ENCODE peak calls at places on chromosomes 11 and 22, in eight cellular contexts. I is sigmoid colon, B is stomach, K is transverse colon, L is SJSA1, E is neuronal stem cell, N is HCT116, Q is heart left ventricle. U is an unnamed sample.

GRCh38 chr22:25878933-25879332 is 136.9 kb downstream of the MYO18B start:
- DNase-seq in I (no peak), B (no peak), K (no peak), L (no peak), E (no peak), N (no peak), Q (no peak), U (no peak)

GRCh38 chr22:43385770-43386641 is 25.8 kb upstream of the MPPED1 start:
- DNase-seq in I (peak; percentile 84), B (peak; percentile 81), K (peak; percentile 72), L (peak; percentile 48), E (peak; percentile 77), N (peak; percentile 32), Q (peak; percentile 82), U (peak; percentile 59)

GRCh38 chr11:10931761-10932700 is 74.2 kb upstream of the ZBED5 start:
- DNase-seq in I (no peak), B (no peak), K (peak; percentile 36), L (no peak), E (peak; percentile 43), N (no peak), Q (no peak), U (peak; percentile 26)

GRCh38 chr11:19978668-19979518 is 181.4 kb downstream of the DBX1 start:
- DNase-seq in I (peak; percentile 64), B (no peak), K (no peak), L (peak; percentile 68), E (no peak), N (peak; percentile 65), Q (no peak), U (peak; percentile 70)

GRCh38 chr11:47393163-47394049 is 15.0 kb upstream of the SLC39A13 start:
- DNase-seq in I (peak; percentile 78), B (no peak), K (no peak), L (no peak), E (no peak), N (no peak), Q (peak; percentile 73), U (peak; percentile 59)

GRCh38 chr11:20351870-20352269 is 11.6 kb upstream of the HTATIP2 start:
- DNase-seq in I (no peak), B (no peak), K (no peak), L (no peak), E (no peak), N (no peak), Q (no peak), U (no peak)

GRCh38 chr11:62497132-62497915 is 49.3 kb downstream of the AHNAK start:
- DNase-seq in I (no peak), B (peak; percentile 28), K (peak; percentile 62), L (peak; percentile 69), E (no peak), N (peak; percentile 74), Q (no peak), U (peak; percentile 35)

GRCh38 chr11:33452806-33453205 is 195.6 kb downstream of the HIPK3 start:
- DNase-seq in I (no peak), B (no peak), K (no peak), L (no peak), E (no peak), N (no peak), Q (no peak), U (peak; percentile 64)

GRCh38 chr11:2266586-2267305 is 3.6 kb downstream of the ASCL2 start:
- DNase-seq in I (no peak), B (no peak), K (no peak), L (no peak), E (no peak), N (no peak), Q (no peak), U (no peak)

GRCh38 chr11:61332266-61332822 is 561 bp downstream of the DDB1 start:
- DNase-seq in I (no peak), B (no peak), K (no peak), L (peak; percentile 58), E (no peak), N (no peak), Q (no peak), U (no peak)

GRCh38 chr11:128481135-128481534 is 106.2 kb downstream of the ETS1 start:
- DNase-seq in I (no peak), B (no peak), K (no peak), L (no peak), E (no peak), N (no peak), Q (no peak), U (no peak)

GRCh38 chr11:77101043-77101537 is 1.6 kb upstream of the OMP start:
- DNase-seq in I (no peak), B (no peak), K (no peak), L (no peak), E (no peak), N (no peak), Q (peak; percentile 11), U (no peak)

GRCh38 chr11:133922078-133922870 is 34.5 kb downstream of the IGSF9B start:
- DNase-seq in I (no peak), B (no peak), K (no peak), L (no peak), E (no peak), N (no peak), Q (no peak), U (no peak)

GRCh38 chr11:18548001-18548400 is 21.3 kb upstream of the TSG101 start:
- DNase-seq in I (no peak), B (no peak), K (peak; percentile 11), L (no peak), E (no peak), N (no peak), Q (no peak), U (no peak)

DNA sequence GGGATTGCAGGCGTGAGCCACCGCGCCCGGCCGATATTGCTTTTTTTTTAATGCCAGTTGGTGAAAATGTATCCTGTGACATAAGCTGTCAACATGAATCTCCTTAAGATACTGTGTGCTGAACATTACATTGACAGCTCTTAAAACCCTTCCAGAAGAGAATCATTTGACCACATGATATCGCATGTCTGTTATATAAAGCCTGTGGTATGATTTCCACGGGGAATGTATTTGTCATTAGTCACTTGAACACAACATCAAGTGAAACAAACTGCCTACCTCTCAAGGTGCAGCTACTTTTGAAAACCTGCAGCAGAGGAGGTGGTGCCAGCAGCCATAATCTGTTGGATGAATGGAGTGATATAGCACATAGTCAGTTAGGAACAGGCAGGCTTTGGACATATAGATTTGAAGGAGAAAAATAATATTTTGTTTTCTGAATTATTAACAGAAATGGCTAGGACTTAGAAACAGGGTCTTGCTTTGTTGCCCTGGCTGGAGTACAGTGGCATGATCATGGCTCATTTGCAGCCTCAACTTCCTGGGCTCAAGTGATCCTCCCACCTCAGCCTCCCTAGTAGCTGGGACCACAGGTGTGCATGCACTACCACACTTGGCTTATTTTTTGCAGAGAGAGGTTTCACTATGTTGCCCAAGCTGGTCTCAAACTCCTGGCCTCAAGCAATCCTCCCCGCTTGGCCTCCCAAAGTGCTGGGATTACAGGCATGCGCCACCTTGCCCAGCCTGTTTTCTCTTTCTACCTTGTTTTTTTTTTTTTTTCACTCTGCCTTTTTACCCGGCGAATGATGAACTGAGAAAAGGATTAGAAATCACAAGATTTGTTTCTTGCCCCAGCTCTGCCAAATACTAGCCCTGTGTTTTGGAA is 67.3 kb downstream of the BCL2L13 start:
- DNase-seq in I (no peak), B (no peak), K (no peak), L (no peak), E (no peak), N (no peak), Q (no peak), U (no peak)
- H3K4me3 ChIP-seq in I (peak overlapping the region; percentile 47), B (peak overlapping the region; percentile 26), K (peak overlapping the region; percentile 3), L (peak overlapping the region; percentile 26), E (no peak overlapping the region), N (no peak overlapping the region), Q (no peak overlapping the region), U (peak overlapping the region; percentile 26)

GRCh38 chr22:48263431-48263765 is 1500.9 kb downstream of the TBC1D22A start:
- DNase-seq in I (no peak), B (no peak), K (no peak), L (no peak), E (no peak), N (no peak), Q (no peak), U (no peak)
- H3K9me3 ChIP-seq in I (no peaks in the 10 kb centered on the region), B (no peaks in the 10 kb centered on the region), K (no peaks in the 10 kb centered on the region), L (peaks cover 2% of the 10 kb centered on the region), E (no peaks in the 10 kb centered on the region), N (peaks cover 4% of the 10 kb centered on the region), Q (no peaks in the 10 kb centered on the region), U (no peaks in the 10 kb centered on the region)

DNA sequence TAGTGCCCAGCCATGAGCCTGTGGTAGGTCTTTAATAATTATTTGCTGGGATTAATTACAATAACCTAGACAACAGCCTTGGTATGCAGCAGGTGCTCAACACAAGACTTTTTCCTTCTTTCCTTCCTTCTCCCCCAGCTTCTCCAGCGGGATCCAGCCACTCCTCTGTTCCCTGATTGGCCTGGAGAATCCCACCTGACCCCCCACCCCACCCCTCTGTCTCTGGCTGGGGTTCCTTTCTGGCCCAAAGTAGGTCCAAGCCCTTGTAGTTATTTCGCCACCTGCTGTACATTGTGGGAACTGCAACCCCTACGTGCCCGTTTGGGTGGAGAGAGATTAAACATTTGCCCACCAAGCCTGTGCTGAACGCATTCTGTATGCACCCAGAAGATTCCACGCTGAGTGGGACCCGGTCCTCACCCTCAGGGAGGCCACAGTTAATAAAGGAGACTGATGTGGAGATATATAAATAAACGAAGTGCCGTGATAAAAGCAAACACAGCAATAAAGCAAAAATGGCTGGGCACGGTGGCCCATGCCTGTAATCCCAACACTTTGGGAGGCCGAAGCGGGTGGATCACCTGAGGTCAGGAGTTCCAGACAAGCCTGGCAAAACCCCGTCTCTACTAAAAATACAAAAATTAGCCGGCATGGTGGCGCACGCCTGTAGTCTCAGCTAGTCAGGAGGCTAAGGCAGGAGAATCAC is 32.1 kb upstream of the DGKZ start:
- DNase-seq in I (peak; percentile 78), B (peak; percentile 78), K (peak; percentile 72), L (peak; percentile 70), E (peak; percentile 77), N (peak; percentile 86), Q (peak; percentile 75), U (peak; percentile 82)
- H3K36me3 ChIP-seq in I (no peaks in the 10 kb centered on the region), B (peaks cover 90% of the 10 kb centered on the region), K (no peaks in the 10 kb centered on the region), L (peaks cover 98% of the 10 kb centered on the region), E (peaks cover 1% of the 10 kb centered on the region), N (no peaks in the 10 kb centered on the region), Q (peaks cover 48% of the 10 kb centered on the region), U (peaks cover 73% of the 10 kb centered on the region)

GRCh38 chr11:132632641-132633124 is 899.6 kb downstream of the OPCML start:
- DNase-seq in I (no peak), B (no peak), K (no peak), L (peak; percentile 76), E (no peak), N (no peak), Q (no peak), U (peak; percentile 57)
- H3K4me3 ChIP-seq in I (no peak overlapping the region), B (no peak overlapping the region), K (no peak overlapping the region), L (no peak overlapping the region), E (no peak overlapping the region), N (no peak overlapping the region), Q (no peak overlapping the region), U (no peak overlapping the region)

DNA sequence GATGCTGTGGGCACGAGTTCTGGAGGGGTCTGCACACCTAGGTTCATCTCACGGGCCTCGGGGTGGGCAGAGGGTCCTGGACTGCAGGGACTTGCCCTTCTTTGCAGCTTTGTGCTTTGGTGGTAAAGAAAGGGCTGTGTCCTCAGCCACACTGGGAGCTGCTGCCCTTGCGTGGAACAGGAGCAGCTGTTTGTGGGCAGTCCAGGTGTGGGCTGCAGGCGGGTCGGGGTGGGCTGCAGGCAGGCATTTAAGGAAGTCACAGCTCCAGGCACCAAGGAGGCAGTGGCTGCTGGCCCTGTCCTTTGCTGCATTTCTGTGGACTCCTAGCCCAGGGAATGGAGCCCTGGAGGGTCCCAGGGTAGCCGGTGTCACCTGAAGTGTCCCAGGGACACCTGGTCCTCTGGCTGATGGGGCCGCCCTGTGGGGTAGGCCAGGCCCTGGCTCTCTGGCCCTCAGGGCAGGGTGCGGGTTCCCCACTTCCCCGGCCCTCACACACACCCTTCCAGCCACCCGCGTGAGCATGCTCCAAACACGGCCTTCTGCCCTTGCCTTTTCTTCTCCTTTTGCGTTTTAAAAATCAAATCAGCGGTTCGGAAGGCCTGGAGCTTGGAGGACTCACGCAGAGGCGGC is 1240.3 kb downstream of the BRD1 start:
- DNase-seq in I (no peak), B (no peak), K (no peak), L (no peak), E (no peak), N (no peak), Q (no peak), U (no peak)
- H3K9me3 ChIP-seq in I (no peaks in the 10 kb centered on the region), B (no peaks in the 10 kb centered on the region), K (no peaks in the 10 kb centered on the region), L (no peaks in the 10 kb centered on the region), E (peaks cover 11% of the 10 kb centered on the region), N (peaks cover 14% of the 10 kb centered on the region), Q (no peaks in the 10 kb centered on the region), U (no peaks in the 10 kb centered on the region)